ENCODE peak calls at places on chromosomes 11 and 22, in nine cellular contexts. K is tibial nerve; L is RKO; U is KBM-7; H is Karpas-422; Z is activated CD4-positive, alpha-beta T cell treated with anti-CD3 and anti-CD28 coated beads, Interleukin-2, amount 50 U/mL, for 4 hours; X is neural crest cell; E is DMS 273 treated with DMSO at 0.1 percent for 48 hours; G is stomach. Q is an unnamed sample.

GRCh38 chr11:110762596-110762995 is 50.4 kb upstream of the ARHGAP20 start:
- DNase-seq in H (no peak), G (no peak), E (no peak), L (no peak), U (no peak), K (no peak), X (no peak), Z (no peak), Q (no peak)

GRCh38 chr11:44313701-44314489 is 4.0 kb upstream of the ALX4 start:
- DNase-seq in H (no peak), Z (no peak), L (no peak), G (no peak), X (no peak), U (no peak), E (no peak), K (no peak), Q (no peak)

GRCh38 chr11:67276821-67277230 is 10.6 kb downstream of the GRK2 start:
- DNase-seq in L (no peak), H (peak; percentile 72), X (no peak), G (peak; percentile 59), Z (no peak), U (peak; percentile 97), K (no peak), E (no peak), Q (no peak)

GRCh38 chr11:119886667-119887230 is 157.7 kb upstream of the NECTIN1 start:
- DNase-seq in X (no peak), L (no peak), E (no peak), U (no peak), Z (no peak), G (no peak), H (no peak), K (no peak), Q (no peak)

GRCh38 chr11:133966924-133967598 is 10.3 kb upstream of the IGSF9B start:
- DNase-seq in H (peak; percentile 86), G (peak; percentile 38), E (no peak), Z (peak; percentile 59), K (no peak), X (peak; percentile 49), L (no peak), U (peak; percentile 49), Q (peak; percentile 69)

GRCh38 chr22:48899523-48900326 is 927.9 kb downstream of the BRD1 start:
- DNase-seq in G (no peak), K (no peak), U (no peak), E (no peak), X (no peak), H (no peak), L (no peak), Z (no peak), Q (peak; percentile 5)

GRCh38 chr11:125921042-125921441 is 16.7 kb downstream of the DDX25 start:
- DNase-seq in E (no peak), G (no peak), K (no peak), X (no peak), Z (no peak), H (no peak), L (no peak), U (no peak), Q (no peak)

GRCh38 chr22:17832665-17833064 is 58.4 kb upstream of the BID start:
- DNase-seq in L (no peak), Z (no peak), U (no peak), X (no peak), G (no peak), K (no peak), E (no peak), H (no peak), Q (no peak)

GRCh38 chr22:47295982-47296381 is 533.5 kb downstream of the TBC1D22A start:
- DNase-seq in G (peak; percentile 24), Z (no peak), X (no peak), H (no peak), L (no peak), E (no peak), U (no peak), K (no peak), Q (no peak)

GRCh38 chr11:82776377-82776776 is 42.7 kb upstream of the FAM181B start:
- DNase-seq in H (no peak), U (no peak), L (no peak), Z (no peak), K (no peak), G (no peak), E (no peak), X (no peak), Q (no peak)

GRCh38 chr11:102014756-102015155 is 32.5 kb upstream of the CFAP300 start:
- DNase-seq in L (no peak), K (no peak), E (no peak), H (no peak), U (no peak), G (no peak), Z (no peak), X (no peak), Q (no peak)

GRCh38 chr22:29208879-29209623 is 3.4 kb downstream of the EMID1 start:
- DNase-seq in E (no peak), G (peak; percentile 43), H (peak; percentile 91), U (no peak), K (no peak), Z (no peak), L (no peak), X (no peak), Q (no peak)

GRCh38 chr11:120224872-120225371 is 14.1 kb downstream of the OAF start:
- DNase-seq in K (no peak), H (no peak), L (no peak), Z (no peak), U (peak; percentile 95), G (no peak), X (no peak), E (no peak), Q (no peak)

GRCh38 chr11:73227571-73228211 is 9.6 kb downstream of the P2RY2 start:
- DNase-seq in G (peak; percentile 87), L (no peak), H (no peak), Z (no peak), X (no peak), K (no peak), U (no peak), E (no peak), Q (no peak)

GRCh38 chr22:35539910-35540599 is 576 bp upstream of the RASD2 start:
- DNase-seq in L (peak; percentile 18), K (no peak), H (peak; percentile 69), U (no peak), G (peak; percentile 66), Z (peak; percentile 49), X (peak; percentile 52), E (no peak), Q (peak; percentile 80)

GRCh38 chr11:133927690-133928627 is 28.8 kb downstream of the IGSF9B start:
- DNase-seq in Z (peak; percentile 70), G (peak; percentile 73), E (no peak), K (peak; percentile 38), H (peak; percentile 76), U (peak; percentile 82), L (peak; percentile 44), X (peak; percentile 77), Q (peak; percentile 55)

GRCh38 chr11:63610604-63611394 is 3.4 kb downstream of the PLAAT3 start:
- DNase-seq in Z (no peak), E (no peak), H (no peak), G (peak; percentile 21), X (no peak), K (no peak), U (no peak), L (no peak), Q (no peak)

GRCh38 chr11:34534826-34535225 is 21.2 kb upstream of the ELF5 start:
- DNase-seq in H (no peak), X (no peak), L (no peak), Z (no peak), E (no peak), K (no peak), U (no peak), G (no peak), Q (no peak)

GRCh38 chr11:122486793-122487495 is 168.6 kb upstream of the UBASH3B start:
- DNase-seq in E (no peak), H (peak; percentile 38), L (peak; percentile 9), X (peak; percentile 4), U (peak; percentile 14), G (no peak), K (no peak), Z (no peak), Q (no peak)

GRCh38 chr22:28019360-28019759 is 100.3 kb upstream of the PITPNB start:
- DNase-seq in U (no peak), E (no peak), H (no peak), Z (no peak), L (no peak), G (peak; percentile 20), X (no peak), K (no peak), Q (no peak)

GRCh38 chr22:18088825-18089568 is 11.2 kb downstream of the PEX26 start:
- DNase-seq in E (no peak), L (no peak), K (no peak), G (no peak), U (no peak), Z (peak; percentile 23), X (no peak), H (no peak), Q (no peak)

GRCh38 chr11:115912484-115912945 is 408.3 kb upstream of the CADM1 start:
- DNase-seq in G (no peak), U (no peak), K (no peak), H (no peak), X (no peak), L (no peak), Z (no peak), E (no peak), Q (no peak)

GRCh38 chr11:118117790-118118601 is 31.2 kb upstream of the SMIM35 start:
- DNase-seq in L (no peak), E (no peak), H (no peak), G (no peak), U (no peak), X (no peak), Z (no peak), K (no peak), Q (peak; percentile 36)

GRCh38 chr22:19986410-19987341 is 29.9 kb downstream of the ARVCF start:
- DNase-seq in Z (peak; percentile 21), H (peak; percentile 81), U (peak; percentile 73), E (no peak), X (peak; percentile 82), G (peak; percentile 79), K (peak; percentile 59), L (peak; percentile 79), Q (peak; percentile 44)

GRCh38 chr22:42033263-42034181 is 34.9 kb downstream of the WBP2NL start:
- DNase-seq in X (no peak), H (no peak), Z (no peak), K (no peak), G (no peak), L (no peak), U (no peak), E (no peak), Q (no peak)

GRCh38 chr11:34624069-34624468 is 3.2 kb downstream of the EHF start:
- DNase-seq in K (no peak), Z (no peak), X (no peak), H (no peak), U (no peak), E (no peak), L (no peak), G (peak; percentile 76), Q (no peak)

GRCh38 chr11:88813233-88813915 is 252.4 kb downstream of the GRM5 start:
- DNase-seq in Z (no peak), L (no peak), G (no peak), X (no peak), U (no peak), K (no peak), E (no peak), H (no peak), Q (no peak)

GRCh38 chr11:134731562-134731961 is 319.5 kb upstream of the B3GAT1 start:
- DNase-seq in H (no peak), G (no peak), L (no peak), U (no peak), Z (no peak), K (no peak), X (no peak), E (no peak), Q (no peak)

GRCh38 chr11:65576867-65577755 is 1.3 kb downstream of the EHBP1L1 start:
- DNase-seq in U (peak; percentile 36), X (no peak), H (peak; percentile 82), Z (no peak), L (peak; percentile 83), G (peak; percentile 78), E (no peak), K (no peak), Q (no peak)

GRCh38 chr22:37060801-37061610 is 9.5 kb downstream of the KCTD17 start:
- DNase-seq in K (no peak), E (no peak), H (no peak), X (no peak), L (no peak), Z (no peak), U (no peak), G (no peak), Q (no peak)

GRCh38 chr11:65083134-65083833 is 556 bp downstream of the CDCA5 start:
- DNase-seq in X (no peak), G (no peak), E (no peak), H (peak; percentile 67), Z (no peak), K (no peak), L (peak; percentile 59), U (no peak), Q (no peak)